ENCODE peak calls at places on chromosome 6, in six cellular contexts. J, F, P, S, H and R are unnamed samples. For H3K4me1, the result is how much of the 10 kb centered on the place peaks cover.

GRCh38 chr6:30703821-30704220 is 13.0 kb upstream of the NRM start:
- DNase-seq in J (no peak), F (no peak), P (no peak), S (no peak), H (no peak), R (no peak)

GRCh38 chr6:82917346-82918064 is 148.1 kb downstream of the UBE3D start:
- DNase-seq in J (peak), F (no peak), P (no peak), S (peak), H (peak), R (no peak)

GRCh38 chr6:113578691-113579090 is 278.5 kb upstream of the MARCKS start:
- DNase-seq in J (no peak), F (no peak), P (no peak), S (no peak), H (no peak), R (no peak)

GRCh38 chr6:29557320-29557719 is 2.2 kb downstream of the UBD start:
- DNase-seq in J (no peak), F (no peak), P (no peak), S (no peak), H (no peak), R (no peak)

GRCh38 chr6:135266675-135267074 is 85.6 kb downstream of the MYB start:
- DNase-seq in J (no peak), F (no peak), P (peak), S (no peak), H (no peak), R (no peak)

GRCh38 chr6:25137497-25137896 is 141.7 kb upstream of the CARMIL1 start:
- DNase-seq in J (no peak), F (no peak), P (peak), S (no peak), H (no peak), R (no peak)

GRCh38 chr6:79301290-79301689 is 66.8 kb upstream of the HMGN3 start:
- DNase-seq in J (peak), F (no peak), P (no peak), S (no peak), H (peak), R (no peak)

GRCh38 chr6:41712651-41713103 is 22.7 kb downstream of the TFEB start:
- DNase-seq in J (peak), F (peak), P (no peak), S (peak), H (no peak), R (peak)

GRCh38 chr6:11491596-11491995 is 46.0 kb upstream of the TMEM170B start:
- DNase-seq in J (no peak), F (no peak), P (no peak), S (no peak), H (no peak), R (no peak)

GRCh38 chr6:24227556-24227955 is 101.5 kb downstream of the NRSN1 start:
- DNase-seq in J (no peak), F (no peak), P (no peak), S (peak), H (no peak), R (no peak)

GRCh38 chr6:71336901-71337300 is 48.3 kb downstream of the OGFRL1 start:
- DNase-seq in J (no peak), F (no peak), P (no peak), S (no peak), H (no peak), R (no peak)

GRCh38 chr6:44116643-44117382 is 10.4 kb downstream of the MRPL14 start:
- DNase-seq in J (peak), F (no peak), P (no peak), S (peak), H (peak), R (no peak)

GRCh38 chr6:97469451-97469850 is 186.4 kb upstream of the MMS22L start:
- DNase-seq in J (no peak), F (no peak), P (no peak), S (no peak), H (no peak), R (no peak)

GRCh38 chr6:97470322-97470721 is 187.3 kb upstream of the MMS22L start:
- DNase-seq in J (no peak), F (no peak), P (no peak), S (no peak), H (no peak), R (no peak)

GRCh38 chr6:97468981-97469380 is 186.0 kb upstream of the MMS22L start:
- DNase-seq in J (no peak), F (no peak), P (no peak), S (no peak), H (no peak), R (no peak)

DNA sequence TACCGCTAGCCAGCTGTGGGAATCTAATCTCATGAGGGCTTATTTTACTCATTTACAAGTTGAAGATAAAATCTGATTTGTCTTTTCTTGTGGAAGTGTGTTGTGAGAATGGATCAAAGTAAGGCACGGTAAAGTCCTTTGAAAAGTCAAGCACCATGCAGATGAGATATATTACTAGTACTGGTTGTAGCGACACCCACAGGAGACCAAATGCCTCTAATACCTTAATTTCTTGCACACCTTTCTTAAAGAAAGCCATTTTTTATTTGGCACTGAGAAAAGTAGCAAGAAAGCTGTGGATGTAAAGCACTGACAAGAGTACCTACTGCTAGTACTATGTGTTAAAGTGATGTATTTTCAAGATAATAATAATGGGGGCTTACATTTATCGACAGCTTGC is 191.0 kb upstream of the MMS22L start:
- DNase-seq in J (no peak), F (no peak), P (peak), S (no peak), H (no peak), R (no peak)
- TF ChIP-seq CTCF in J (no peak), F (no peak), P (peak), S (no peak), H (no peak), R (no peak)

GRCh38 chr6:158686791-158687381 is 37.0 kb downstream of the SYTL3 start:
- DNase-seq in J (no peak), F (no peak), P (no peak), S (no peak), H (no peak), R (no peak)

GRCh38 chr6:158686311-158686710 is 36.5 kb downstream of the SYTL3 start:
- DNase-seq in J (peak), F (no peak), P (no peak), S (no peak), H (no peak), R (no peak)

GRCh38 chr6:158687507-158687906 is 37.7 kb downstream of the SYTL3 start:
- DNase-seq in J (no peak), F (no peak), P (no peak), S (no peak), H (no peak), R (no peak)

GRCh38 chr6:158684311-158684710 is 34.5 kb downstream of the SYTL3 start:
- DNase-seq in J (no peak), F (no peak), P (no peak), S (no peak), H (no peak), R (peak)

GRCh38 chr6:158684745-158685355 is 35.0 kb downstream of the SYTL3 start:
- DNase-seq in J (no peak), F (no peak), P (no peak), S (no peak), H (no peak), R (peak)
- H3K4me1 ChIP-seq in J (under half), F (under half), P (under half), S (under half), H (under half), R (under half)

DNA sequence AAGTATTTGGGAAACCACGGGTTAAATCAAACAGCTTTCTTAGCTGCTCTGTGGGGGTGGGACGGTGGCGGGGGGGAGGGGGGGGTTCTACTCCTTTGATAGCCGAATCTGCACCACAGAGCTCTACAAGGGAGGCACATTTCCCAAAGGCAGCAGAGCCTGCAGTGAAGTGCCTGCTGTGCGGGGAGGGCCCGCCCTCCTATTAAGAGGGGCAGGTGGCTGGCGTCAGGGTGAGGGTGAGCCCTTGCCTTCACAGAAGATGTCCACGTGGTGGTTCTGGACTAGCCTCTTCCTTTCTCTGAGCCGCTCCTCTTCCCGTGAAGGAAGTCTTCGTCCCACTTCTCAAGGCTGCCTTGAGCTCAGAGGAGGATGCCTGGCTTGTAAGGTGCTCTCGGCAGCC is 174.9 kb upstream of the THBS2 start:
- DNase-seq in J (no peak), F (no peak), P (no peak), S (peak), H (no peak), R (peak)
- H3K27ac ChIP-seq in J (no peak), F (no peak), P (no peak), S (no peak), H (peak), R (peak)

GRCh38 chr6:46781478-46782378 is 11.5 kb upstream of the MEP1A start:
- DNase-seq in J (peak), F (peak), P (peak), S (peak), H (peak), R (no peak)
- TF ChIP-seq CTCF in J (peak), F (peak), P (peak), S (peak), H (peak), R (peak)

GRCh38 chr6:126888727-126889725 is 229.4 kb upstream of the RSPO3 start:
- DNase-seq in J (peak), F (no peak), P (no peak), S (no peak), H (no peak), R (no peak)
- H3K4me1 ChIP-seq in J (under half), F (under half), P (under half), S (under half), H (under half), R (under half)

GRCh38 chr6:3386374-3386857 is 70.4 kb downstream of the SLC22A23 start:
- DNase-seq in J (no peak), F (no peak), P (no peak), S (no peak), H (no peak), R (peak)

GRCh38 chr6:3390698-3391097 is 66.2 kb downstream of the SLC22A23 start:
- DNase-seq in J (peak), F (peak), P (no peak), S (peak), H (no peak), R (peak)

GRCh38 chr6:3389390-3390167 is 67.3 kb downstream of the SLC22A23 start:
- DNase-seq in J (no peak), F (no peak), P (no peak), S (peak), H (no peak), R (no peak)

GRCh38 chr6:3385660-3386151 is 71.1 kb downstream of the SLC22A23 start:
- DNase-seq in J (no peak), F (peak), P (no peak), S (no peak), H (no peak), R (peak)

GRCh38 chr6:3388786-3389185 is 68.1 kb downstream of the SLC22A23 start:
- DNase-seq in J (no peak), F (no peak), P (peak), S (no peak), H (no peak), R (no peak)
- H3K27ac ChIP-seq in J (no peak), F (no peak), P (no peak), S (no peak), H (no peak), R (no peak)

GRCh38 chr6:4023240-4023639 is 55.7 kb downstream of the FAM217A start:
- DNase-seq in J (no peak), F (no peak), P (no peak), S (peak), H (no peak), R (no peak)

GRCh38 chr6:4020822-4021132 is 58.2 kb downstream of the FAM217A start:
- DNase-seq in J (no peak), F (no peak), P (no peak), S (no peak), H (no peak), R (no peak)

GRCh38 chr6:4018194-4019111 is 60.5 kb downstream of the FAM217A start:
- DNase-seq in J (peak), F (peak), P (peak), S (peak), H (peak), R (peak)

GRCh38 chr6:4021862-4022715 is 56.8 kb downstream of the FAM217A start:
- DNase-seq in J (no peak), F (no peak), P (peak), S (no peak), H (no peak), R (no peak)

GRCh38 chr6:4021133-4021861 is 57.6 kb downstream of the FAM217A start:
- DNase-seq in J (peak), F (peak), P (peak), S (peak), H (peak), R (peak)
- TF ChIP-seq CTCF in J (peak), F (peak), P (peak), S (peak), H (peak), R (peak)